ENCODE peak calls at places on chromosome 5, in five cellular contexts. B is psoas muscle, N is cardiac muscle cell, V is endothelial cell, U is AG04450. O is an unnamed sample.
A peak's percentile ranks its signal among the peaks of the same experiment; 100 is the strongest.

GRCh38 chr5:1033606-1034420 is 25.2 kb downstream of the NKD2 start:
- DNase-seq in V (no peak), U (no peak), B (peak; percentile 9), N (no peak), O (no peak)

GRCh38 chr5:73841641-73842040 is 215.6 kb downstream of the ARHGEF28 start:
- DNase-seq in V (no peak), B (no peak), U (no peak), N (no peak), O (no peak)

GRCh38 chr5:55231476-55232193 is 1.8 kb downstream of the CCNO start:
- DNase-seq in V (peak; percentile 40), U (no peak), N (peak; percentile 14), B (no peak), O (peak; percentile 40)

GRCh38 chr5:157961828-157962390 is 103.0 kb upstream of the CLINT1 start:
- DNase-seq in V (no peak), N (no peak), B (no peak), U (no peak), O (no peak)

GRCh38 chr5:157575096-157575872 is at the start of gene ADAM19:
- DNase-seq in B (peak; percentile 56), V (peak; percentile 77), U (no peak), N (peak; percentile 73), O (peak; percentile 56)

GRCh38 chr5:181100121-181101015 is 30.6 kb downstream of the OR2V1 start:
- DNase-seq in U (no peak), B (no peak), V (no peak), N (no peak), O (no peak)

GRCh38 chr5:150075806-150076205 is 10.5 kb downstream of the CSF1R start:
- DNase-seq in B (no peak), U (no peak), N (no peak), V (no peak), O (no peak)

GRCh38 chr5:124599048-124599973 is 147.1 kb downstream of the ZNF608 start:
- DNase-seq in B (no peak), U (no peak), V (no peak), N (peak; percentile 77), O (peak; percentile 67)

GRCh38 chr5:79512692-79513518 is 1.0 kb downstream of the HOMER1 start:
- DNase-seq in N (peak; percentile 34), B (no peak), V (peak; percentile 14), U (no peak), O (peak; percentile 33)

DNA sequence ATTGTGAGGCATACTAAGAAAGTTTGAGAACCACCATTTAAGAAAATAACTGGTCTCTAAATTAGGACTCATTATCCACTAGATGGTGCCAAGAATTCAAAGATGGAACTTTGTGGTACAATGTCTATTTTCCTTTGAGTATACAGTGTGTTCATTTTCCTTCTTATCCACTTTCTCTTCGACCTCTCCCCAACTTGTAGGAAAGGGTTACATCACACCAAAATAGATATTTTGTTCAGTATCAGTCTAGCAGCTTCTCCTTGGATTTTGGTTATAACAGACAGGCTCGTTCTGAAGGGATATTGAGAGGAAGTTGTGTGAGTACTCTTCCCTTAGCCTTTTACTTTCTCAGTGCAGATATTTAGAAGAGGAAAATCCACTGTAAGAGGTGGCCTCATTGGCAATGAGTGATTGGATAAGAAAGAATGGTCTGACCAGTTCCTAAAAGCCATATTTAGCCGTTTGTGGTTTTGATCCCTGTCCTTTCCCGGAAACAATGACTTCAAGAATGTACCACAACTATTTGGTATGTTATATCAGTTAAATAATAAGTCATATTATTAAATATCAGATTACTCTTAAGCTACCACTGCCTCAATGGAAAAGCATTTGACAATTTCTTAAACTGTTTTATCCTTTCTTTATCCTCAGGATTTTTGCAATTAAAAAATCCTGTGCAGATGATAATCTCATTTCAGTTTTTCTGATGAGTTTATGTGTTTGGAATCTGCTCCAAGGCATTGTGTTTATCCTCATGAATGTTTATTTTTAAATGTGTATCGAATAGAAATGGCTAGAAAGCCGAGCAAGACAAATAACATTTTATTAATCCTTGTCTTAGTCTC is 69.0 kb upstream of the GRAMD2B start:
- DNase-seq in V (no peak), N (peak; percentile 96), B (no peak), U (peak; percentile 88), O (peak; percentile 62)
- TF ChIP-seq CTCF in V (no peak), N (peak; percentile 46), B (peak; percentile 56), U (peak; percentile 46), O (peak; percentile 59)

GRCh38 chr5:95969055-95969454 is 7.4 kb upstream of the ELL2 start:
- DNase-seq in V (no peak), B (no peak), U (no peak), N (no peak), O (no peak)
- TF ChIP-seq CTCF in V (no peak), B (no peak), U (no peak), N (no peak), O (no peak)

DNA sequence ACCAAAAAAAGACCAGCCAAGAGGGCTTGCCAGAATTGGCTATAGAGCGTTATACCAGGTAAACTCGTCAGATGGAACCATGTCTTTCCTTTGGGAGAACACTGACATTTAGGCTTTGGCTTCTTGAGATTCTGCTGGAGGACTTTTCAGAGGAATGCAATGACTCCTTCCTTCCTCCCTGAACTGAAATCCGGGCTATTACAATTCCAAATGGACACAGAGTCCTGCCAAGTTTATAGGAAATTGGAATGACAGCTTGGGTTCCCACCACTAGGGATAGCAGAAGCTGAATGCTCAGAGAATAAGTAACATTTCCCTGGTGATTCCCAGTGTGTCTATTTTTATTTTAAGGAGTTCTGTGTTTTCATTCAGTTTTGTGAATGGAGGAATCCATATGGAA is 143.0 kb downstream of the FGF1 start:
- DNase-seq in U (no peak), V (no peak), N (peak; percentile 73), B (no peak), O (no peak)
- TF ChIP-seq CTCF in U (peak; percentile 23), V (no peak), N (peak; percentile 16), B (peak; percentile 15), O (no peak)

DNA sequence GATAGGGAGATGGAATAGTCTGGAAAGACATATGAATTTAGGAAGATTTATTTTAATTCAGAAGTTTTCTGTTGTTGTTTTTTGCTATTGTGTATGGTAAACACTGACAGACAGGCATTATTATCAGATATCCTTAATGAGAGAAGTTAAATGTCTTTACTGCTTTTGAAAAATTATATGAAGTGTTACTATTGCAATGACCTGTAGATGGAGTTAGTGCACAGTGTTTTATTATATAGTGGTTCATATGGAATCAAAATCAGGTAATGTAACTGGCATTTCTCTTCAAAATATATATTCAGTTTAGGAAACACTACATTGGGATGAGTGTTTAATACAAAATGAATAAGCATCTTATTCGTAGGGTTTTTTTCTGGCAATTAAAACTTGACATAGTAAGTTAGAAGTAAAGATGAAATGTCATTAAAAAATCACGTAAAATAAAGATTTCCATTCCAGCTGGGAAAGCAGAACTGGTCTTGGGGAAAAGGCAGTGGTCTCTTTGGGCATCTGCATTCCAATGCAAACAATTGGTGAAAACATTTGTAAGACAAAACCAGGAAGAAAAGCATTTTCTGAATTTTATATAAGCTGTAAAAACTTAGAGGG is 3.9 kb downstream of the GABRA1 start:
- DNase-seq in N (peak; percentile 1), U (no peak), V (no peak), B (no peak), O (no peak)
- TF ChIP-seq CTCF in N (peak; percentile 24), U (no peak), V (peak; percentile 37), B (no peak), O (no peak)

GRCh38 chr5:38651806-38652205 is 95.4 kb upstream of the LIFR start:
- DNase-seq in N (peak; percentile 50), B (no peak), U (no peak), V (no peak), O (no peak)
- TF ChIP-seq CTCF in N (no peak), B (no peak), U (no peak), V (no peak), O (no peak)

DNA sequence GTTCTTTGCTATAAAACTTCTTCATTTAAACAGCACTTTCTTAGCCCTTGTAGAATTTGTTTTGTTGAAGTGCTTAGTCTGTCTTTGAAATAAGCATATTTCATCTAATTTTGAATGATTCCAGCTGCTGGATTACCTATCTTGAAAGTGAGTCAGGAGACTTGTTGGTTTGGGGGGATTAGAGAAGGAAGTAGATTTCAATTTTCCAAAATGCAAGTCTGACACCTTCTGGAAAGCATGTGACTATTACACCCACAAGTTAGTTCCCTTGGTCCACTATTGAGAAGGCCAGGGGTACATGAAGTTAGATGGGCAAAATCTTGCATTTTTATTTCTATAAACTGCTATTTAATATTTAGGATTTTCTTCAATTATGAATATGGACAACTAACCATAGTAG is 96.4 kb upstream of the RANBP3L start:
- DNase-seq in U (no peak), N (peak; percentile 73), V (no peak), B (no peak), O (no peak)
- TF ChIP-seq CTCF in U (peak; percentile 25), N (peak; percentile 52), V (no peak), B (peak; percentile 25), O (no peak)

DNA sequence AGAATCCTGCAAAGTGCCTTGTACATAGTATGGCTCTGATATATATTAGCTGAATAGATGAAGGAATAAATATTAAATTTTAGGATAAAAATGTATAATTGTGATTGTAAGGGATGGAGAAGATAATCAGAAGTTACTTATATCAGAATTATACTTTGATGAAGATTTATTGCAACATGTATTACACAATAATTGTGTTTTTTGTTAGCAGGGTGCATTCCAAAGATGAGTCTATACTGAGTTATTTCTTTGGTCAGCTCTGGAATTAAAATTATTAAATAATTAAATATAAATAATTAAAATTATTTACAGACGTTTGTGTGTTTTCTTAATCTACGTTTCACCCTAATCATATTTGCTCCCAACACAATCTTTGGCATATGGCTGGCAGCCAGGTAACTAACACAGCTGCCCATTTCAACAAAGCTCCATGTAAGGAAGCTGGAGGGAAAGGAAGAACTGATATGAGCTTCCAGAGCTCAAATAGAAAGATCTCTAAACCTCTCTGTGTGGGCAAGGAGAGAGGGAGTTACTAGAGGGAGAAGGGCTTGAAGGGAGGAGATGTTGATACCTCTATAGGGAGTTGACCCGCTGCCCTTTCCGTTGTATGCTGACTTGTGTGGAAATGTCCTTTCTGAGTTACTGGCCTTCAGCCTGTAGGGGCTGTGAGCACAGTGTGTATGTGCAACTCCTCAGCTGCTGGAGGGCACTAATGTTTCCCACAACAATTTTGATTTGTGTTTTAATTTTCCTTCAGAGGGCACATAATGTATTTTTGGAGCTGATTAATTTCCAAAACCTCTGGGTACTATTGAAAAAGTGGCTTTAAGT is 403.4 kb downstream of the MAN2A1 start:
- DNase-seq in U (no peak), V (no peak), N (peak; percentile 5), B (no peak), O (no peak)
- TF ChIP-seq CTCF in U (no peak), V (no peak), N (no peak), B (no peak), O (no peak)

DNA sequence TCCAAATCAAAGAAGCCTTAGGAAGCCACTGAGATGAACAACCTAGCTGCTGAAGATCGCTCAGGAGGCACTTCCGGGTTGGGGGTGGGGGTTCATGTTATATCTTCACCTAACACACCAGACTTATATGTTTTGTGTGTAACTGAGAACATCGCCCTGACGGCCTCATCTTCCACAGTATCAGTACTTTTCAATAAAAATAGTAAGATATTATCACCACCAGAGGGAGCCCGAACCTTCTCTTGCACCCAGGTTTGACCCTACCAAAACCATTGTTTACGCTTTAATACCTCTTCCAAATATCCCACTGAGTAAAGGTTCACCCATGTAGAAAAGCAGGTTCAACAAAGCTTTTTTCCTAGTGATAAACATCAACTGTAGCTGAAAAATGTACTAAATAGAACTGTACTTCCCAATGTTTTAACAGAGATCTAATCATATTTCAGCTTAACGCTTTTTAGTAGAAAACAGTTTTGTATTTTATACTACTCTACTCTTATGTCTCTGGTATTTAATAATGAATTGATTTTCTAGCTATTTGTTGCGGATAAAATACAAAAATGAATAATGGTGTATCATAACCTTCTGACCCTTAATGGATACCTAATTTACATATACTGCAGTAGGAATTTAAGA is 244.0 kb downstream of the EPB41L4A start:
- DNase-seq in U (no peak), N (peak; percentile 71), V (peak; percentile 37), B (peak; percentile 13), O (peak; percentile 57)
- TF ChIP-seq CTCF in U (peak; percentile 68), N (peak; percentile 59), V (peak; percentile 89), B (peak; percentile 59), O (peak; percentile 67)

GRCh38 chr5:120817044-120817985 is 353.2 kb downstream of the PRR16 start:
- DNase-seq in B (no peak), U (no peak), V (peak; percentile 16), N (peak; percentile 18), O (peak; percentile 36)
- TF ChIP-seq CTCF in B (peak; percentile 13), U (peak; percentile 55), V (peak; percentile 41), N (peak; percentile 32), O (peak; percentile 23)

O was measured in Calu3.